ENCODE peak calls at places on chromosomes 13 and 19, in five cellular contexts. One of them, this sample, is unnamed.

GRCh38 chr19:42201489-42202289 is 15.8 kb downstream of the DEDD2 start:
- DNase-seq in mammary epithelial cell: no peak
- DNase-seq in colonic mucosa: no peak
- DNase-seq in endodermal cell: no peak
- DNase-seq in mesendoderm: no peak
- DNase-seq in this sample: no peak

GRCh38 chr13:95485518-95486144 is 66.9 kb upstream of the CLDN10 start:
- DNase-seq in mammary epithelial cell: peak
- DNase-seq in colonic mucosa: no peak
- DNase-seq in mesendoderm: no peak
- DNase-seq in endodermal cell: no peak
- DNase-seq in this sample: no peak

GRCh38 chr19:17671906-17672305 is 16.2 kb downstream of the UNC13A start:
- DNase-seq in mammary epithelial cell: peak
- DNase-seq in endodermal cell: peak
- DNase-seq in colonic mucosa: no peak
- DNase-seq in mesendoderm: peak
- DNase-seq in this sample: peak

GRCh38 chr13:90233933-90234672 is 1113.4 kb upstream of the MIR17HG start:
- DNase-seq in endodermal cell: no peak
- DNase-seq in colonic mucosa: no peak
- DNase-seq in mammary epithelial cell: no peak
- DNase-seq in mesendoderm: no peak
- DNase-seq in this sample: no peak

GRCh38 chr19:12838893-12839656 is 760 bp downstream of the MAST1 start:
- DNase-seq in mesendoderm: no peak
- DNase-seq in colonic mucosa: no peak
- DNase-seq in endodermal cell: peak
- DNase-seq in mammary epithelial cell: no peak
- DNase-seq in this sample: no peak

GRCh38 chr19:34096020-34096915 is 76.0 kb upstream of the LSM14A start:
- DNase-seq in colonic mucosa: no peak
- DNase-seq in mammary epithelial cell: peak
- DNase-seq in endodermal cell: peak
- DNase-seq in mesendoderm: peak
- DNase-seq in this sample: peak

GRCh38 chr13:26508885-26509284 is 48.6 kb upstream of the WASF3 start:
- DNase-seq in mesendoderm: no peak
- DNase-seq in mammary epithelial cell: peak
- DNase-seq in endodermal cell: no peak
- DNase-seq in colonic mucosa: peak
- DNase-seq in this sample: peak

GRCh38 chr13:73224708-73225107 is 165.9 kb downstream of the KLF5 start:
- DNase-seq in mammary epithelial cell: peak
- DNase-seq in endodermal cell: no peak
- DNase-seq in colonic mucosa: no peak
- DNase-seq in mesendoderm: no peak
- DNase-seq in this sample: peak

GRCh38 chr13:26600345-26600761 is 42.9 kb downstream of the WASF3 start:
- DNase-seq in mammary epithelial cell: no peak
- DNase-seq in colonic mucosa: no peak
- DNase-seq in mesendoderm: no peak
- DNase-seq in endodermal cell: no peak
- DNase-seq in this sample: peak

GRCh38 chr13:113114511-113115362 is 7.9 kb upstream of the F10 start:
- DNase-seq in colonic mucosa: no peak
- DNase-seq in endodermal cell: peak
- DNase-seq in mesendoderm: no peak
- DNase-seq in mammary epithelial cell: no peak
- DNase-seq in this sample: no peak

GRCh38 chr19:18660051-18660910 is 23.2 kb upstream of the CRTC1 start:
- DNase-seq in mesendoderm: no peak
- DNase-seq in endodermal cell: peak
- DNase-seq in colonic mucosa: no peak
- DNase-seq in mammary epithelial cell: no peak
- DNase-seq in this sample: peak

GRCh38 chr13:79710376-79710775 is 229.4 kb downstream of the NDFIP2 start:
- DNase-seq in mesendoderm: no peak
- DNase-seq in endodermal cell: no peak
- DNase-seq in mammary epithelial cell: peak
- DNase-seq in colonic mucosa: no peak
- DNase-seq in this sample: peak

GRCh38 chr13:112894673-112895481 is 74.1 kb upstream of the MCF2L start:
- DNase-seq in mammary epithelial cell: no peak
- DNase-seq in colonic mucosa: no peak
- DNase-seq in mesendoderm: no peak
- DNase-seq in endodermal cell: peak
- DNase-seq in this sample: no peak

GRCh38 chr19:45097776-45098520 is 5.0 kb downstream of the PPP1R37 start:
- DNase-seq in colonic mucosa: peak
- DNase-seq in mammary epithelial cell: peak
- DNase-seq in endodermal cell: peak
- DNase-seq in mesendoderm: peak
- DNase-seq in this sample: peak

GRCh38 chr13:29452773-29453574 is 142.5 kb downstream of the SLC7A1 start:
- DNase-seq in colonic mucosa: no peak
- DNase-seq in mammary epithelial cell: no peak
- DNase-seq in mesendoderm: no peak
- DNase-seq in endodermal cell: no peak
- DNase-seq in this sample: no peak

GRCh38 chr13:39602277-39602613 is 748 bp downstream of the LHFPL6 start:
- DNase-seq in mesendoderm: no peak
- DNase-seq in mammary epithelial cell: no peak
- DNase-seq in endodermal cell: no peak
- DNase-seq in colonic mucosa: no peak
- DNase-seq in this sample: no peak

GRCh38 chr19:10975374-10976036 is 14.7 kb downstream of the SMARCA4 start:
- DNase-seq in colonic mucosa: peak
- DNase-seq in mammary epithelial cell: no peak
- DNase-seq in mesendoderm: no peak
- DNase-seq in endodermal cell: no peak
- DNase-seq in this sample: peak

GRCh38 chr19:31974941-31975340 is 370.5 kb upstream of the ZNF507 start:
- DNase-seq in endodermal cell: peak
- DNase-seq in colonic mucosa: no peak
- DNase-seq in mammary epithelial cell: no peak
- DNase-seq in mesendoderm: no peak
- DNase-seq in this sample: no peak

GRCh38 chr19:1863308-1863637 is at the start of gene KLF16:
- DNase-seq in mesendoderm: no peak
- DNase-seq in mammary epithelial cell: no peak
- DNase-seq in colonic mucosa: no peak
- DNase-seq in endodermal cell: no peak
- DNase-seq in this sample: no peak

GRCh38 chr19:1862424-1863307 is 713 bp downstream of the KLF16 start:
- DNase-seq in mammary epithelial cell: no peak
- DNase-seq in mesendoderm: peak
- DNase-seq in endodermal cell: peak
- DNase-seq in colonic mucosa: no peak
- DNase-seq in this sample: no peak

GRCh38 chr19:1865172-1866010 is 2.0 kb upstream of the KLF16 start:
- DNase-seq in endodermal cell: no peak
- DNase-seq in colonic mucosa: no peak
- DNase-seq in mesendoderm: no peak
- DNase-seq in mammary epithelial cell: no peak
- DNase-seq in this sample: no peak

GRCh38 chr19:1863638-1864479 is 480 bp upstream of the KLF16 start:
- DNase-seq in endodermal cell: peak
- DNase-seq in mesendoderm: peak
- DNase-seq in mammary epithelial cell: peak
- DNase-seq in colonic mucosa: peak
- DNase-seq in this sample: peak

GRCh38 chr19:1864480-1865171 is 1.2 kb upstream of the KLF16 start:
- DNase-seq in mesendoderm: peak
- DNase-seq in colonic mucosa: peak
- DNase-seq in endodermal cell: peak
- DNase-seq in mammary epithelial cell: no peak
- DNase-seq in this sample: peak
- H3K9ac ChIP-seq in mesendoderm: peak
- H3K9ac ChIP-seq in colonic mucosa: peak
- H3K9ac ChIP-seq in endodermal cell: peak
- H3K9ac ChIP-seq in mammary epithelial cell: peak
- H3K9ac ChIP-seq in this sample: peak

GRCh38 chr19:1249990-1250298 is 1.6 kb downstream of the MIDN start:
- DNase-seq in endodermal cell: no peak
- DNase-seq in mammary epithelial cell: no peak
- DNase-seq in mesendoderm: no peak
- DNase-seq in colonic mucosa: no peak
- DNase-seq in this sample: no peak
- H3K9ac ChIP-seq in endodermal cell: peak
- H3K9ac ChIP-seq in mammary epithelial cell: peak
- H3K9ac ChIP-seq in mesendoderm: peak
- H3K9ac ChIP-seq in colonic mucosa: peak
- H3K9ac ChIP-seq in this sample: peak

GRCh38 chr13:78662467-78662866 is 3.5 kb upstream of the OBI1 start:
- DNase-seq in endodermal cell: no peak
- DNase-seq in mammary epithelial cell: no peak
- DNase-seq in mesendoderm: no peak
- DNase-seq in colonic mucosa: no peak
- DNase-seq in this sample: no peak
- H3K9ac ChIP-seq in endodermal cell: no peak
- H3K9ac ChIP-seq in mammary epithelial cell: no peak
- H3K9ac ChIP-seq in mesendoderm: no peak
- H3K9ac ChIP-seq in colonic mucosa: no peak
- H3K9ac ChIP-seq in this sample: no peak

DNA sequence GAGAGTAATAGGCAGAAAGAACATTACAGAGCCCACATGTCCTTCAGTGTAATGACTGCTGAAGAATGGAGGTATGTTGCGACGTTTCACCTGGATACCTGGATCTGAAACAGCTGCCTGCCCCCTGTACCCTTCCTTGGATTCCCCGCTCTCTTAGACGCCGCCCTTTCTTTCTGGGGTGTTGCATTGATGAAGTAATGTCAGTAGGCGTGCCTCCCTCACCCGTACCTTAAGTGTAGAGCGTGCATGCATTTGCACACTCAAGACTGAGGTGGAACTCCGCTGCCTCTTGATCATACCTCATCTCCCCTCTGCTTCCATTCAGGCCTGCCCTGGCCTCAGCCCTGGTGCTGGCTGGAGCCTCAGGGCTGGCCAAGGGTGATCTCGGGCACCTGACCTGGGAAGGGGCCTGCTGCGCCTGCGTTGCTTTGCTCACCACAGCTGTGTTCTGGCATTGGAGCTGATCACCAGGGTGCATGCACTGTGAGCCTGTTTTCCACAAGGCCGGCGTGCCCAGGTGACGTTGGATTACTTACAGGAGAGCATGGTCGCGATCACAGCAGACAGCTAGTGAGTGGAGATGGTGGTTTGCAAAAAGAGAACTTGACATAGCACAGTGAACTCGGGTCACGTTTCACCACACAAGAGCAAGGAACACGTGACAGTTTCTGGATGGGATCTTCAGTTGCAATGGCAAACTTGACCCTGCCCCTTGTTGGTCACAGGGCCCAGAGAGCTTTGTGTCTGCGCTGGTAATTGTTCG is 99.0 kb downstream of the ARHGEF7 start:
- DNase-seq in endodermal cell: no peak
- DNase-seq in colonic mucosa: no peak
- DNase-seq in mesendoderm: no peak
- DNase-seq in mammary epithelial cell: no peak
- DNase-seq in this sample: no peak
- H3K9ac ChIP-seq in endodermal cell: no peak
- H3K9ac ChIP-seq in colonic mucosa: no peak
- H3K9ac ChIP-seq in mesendoderm: no peak
- H3K9ac ChIP-seq in mammary epithelial cell: no peak
- H3K9ac ChIP-seq in this sample: no peak

GRCh38 chr19:16328824-16329482 is 4.3 kb downstream of the KLF2 start:
- DNase-seq in endodermal cell: no peak
- DNase-seq in mammary epithelial cell: no peak
- DNase-seq in mesendoderm: no peak
- DNase-seq in colonic mucosa: no peak
- DNase-seq in this sample: no peak
- H3K9ac ChIP-seq in endodermal cell: no peak
- H3K9ac ChIP-seq in mammary epithelial cell: no peak
- H3K9ac ChIP-seq in mesendoderm: no peak
- H3K9ac ChIP-seq in colonic mucosa: peak
- H3K9ac ChIP-seq in this sample: no peak

GRCh38 chr19:4573682-4574081 is 14.2 kb upstream of the SEMA6B start:
- DNase-seq in mesendoderm: no peak
- DNase-seq in colonic mucosa: no peak
- DNase-seq in mammary epithelial cell: no peak
- DNase-seq in endodermal cell: no peak
- DNase-seq in this sample: no peak

GRCh38 chr19:4575978-4576933 is 16.8 kb upstream of the SEMA6B start:
- DNase-seq in mammary epithelial cell: no peak
- DNase-seq in endodermal cell: peak
- DNase-seq in colonic mucosa: peak
- DNase-seq in mesendoderm: peak
- DNase-seq in this sample: peak

GRCh38 chr19:4578552-4579248 is 19.2 kb upstream of the SEMA6B start:
- DNase-seq in colonic mucosa: no peak
- DNase-seq in mesendoderm: no peak
- DNase-seq in mammary epithelial cell: no peak
- DNase-seq in endodermal cell: no peak
- DNase-seq in this sample: no peak

GRCh38 chr19:4577020-4577782 is 17.7 kb upstream of the SEMA6B start:
- DNase-seq in mammary epithelial cell: no peak
- DNase-seq in endodermal cell: peak
- DNase-seq in colonic mucosa: no peak
- DNase-seq in mesendoderm: peak
- DNase-seq in this sample: no peak

GRCh38 chr19:4575267-4575793 is 15.8 kb upstream of the SEMA6B start:
- DNase-seq in colonic mucosa: no peak
- DNase-seq in mammary epithelial cell: peak
- DNase-seq in mesendoderm: peak
- DNase-seq in endodermal cell: peak
- DNase-seq in this sample: peak
- H3K9ac ChIP-seq in colonic mucosa: no peak
- H3K9ac ChIP-seq in mammary epithelial cell: no peak
- H3K9ac ChIP-seq in mesendoderm: peak
- H3K9ac ChIP-seq in endodermal cell: peak
- H3K9ac ChIP-seq in this sample: peak

This sample was measured in fibroblast of lung.